ENCODE peak calls at places on chromosomes 16 and 17, in seven cellular contexts. V is endodermal cell, N is endothelial cell of umbilical vein, P is aorta, W is heart left ventricle, L is mesendoderm, G is left lung. J is an unnamed sample.

GRCh38 chr17:21252875-21253645 is at the start of gene NATD1:
- DNase-seq in N (peak; percentile 80), L (peak; percentile 92), P (peak; percentile 94), G (peak; percentile 85), V (peak; percentile 97), W (peak; percentile 86), J (peak; percentile 39)

GRCh38 chr16:89615596-89616090 is 2.2 kb downstream of the DPEP1 start:
- DNase-seq in V (peak; percentile 88), W (no peak), N (no peak), G (no peak), L (no peak), P (no peak), J (no peak)

GRCh38 chr17:83064021-83064731 is 15.2 kb upstream of the METRNL start:
- DNase-seq in G (peak; percentile 30), N (no peak), W (no peak), L (no peak), P (peak; percentile 34), V (peak; percentile 36), J (no peak)

GRCh38 chr17:41061969-41062368 is 2.1 kb upstream of the KRTAP2-3 start:
- DNase-seq in W (no peak), G (no peak), N (no peak), V (no peak), L (peak; percentile 10), P (no peak), J (peak; percentile 86)

GRCh38 chr16:63719926-63720325 is 1401.9 kb downstream of the CDH11 start:
- DNase-seq in W (no peak), G (no peak), P (no peak), V (no peak), N (no peak), L (no peak), J (no peak)

GRCh38 chr16:82509636-82510035 is 117.1 kb upstream of the CDH13 start:
- DNase-seq in G (no peak), V (no peak), W (no peak), P (no peak), L (no peak), N (no peak), J (no peak)

GRCh38 chr16:80627108-80627507 is 86.3 kb downstream of the DYNLRB2 start:
- DNase-seq in N (no peak), P (no peak), W (no peak), V (no peak), G (no peak), L (no peak), J (no peak)

GRCh38 chr16:83390759-83391158 is 417.0 kb upstream of the HSBP1 start:
- DNase-seq in V (no peak), P (no peak), G (no peak), L (peak; percentile 77), N (no peak), W (no peak), J (no peak)

GRCh38 chr16:86248325-86248905 is 261.9 kb upstream of the FOXF1 start:
- DNase-seq in L (no peak), V (no peak), W (no peak), N (no peak), G (no peak), P (no peak), J (no peak)

GRCh38 chr16:705748-706188 is at the start of gene FBXL16:
- DNase-seq in V (peak; percentile 68), W (no peak), P (no peak), L (no peak), G (no peak), N (no peak), J (no peak)
- H3K4me3 ChIP-seq in V (no peak within 1 kb of the TSS), W (no peak within 1 kb of the TSS), P (no peak within 1 kb of the TSS), L (no peak within 1 kb of the TSS), G (no peak within 1 kb of the TSS), N (no peak within 1 kb of the TSS), J (no peak within 1 kb of the TSS)

DNA sequence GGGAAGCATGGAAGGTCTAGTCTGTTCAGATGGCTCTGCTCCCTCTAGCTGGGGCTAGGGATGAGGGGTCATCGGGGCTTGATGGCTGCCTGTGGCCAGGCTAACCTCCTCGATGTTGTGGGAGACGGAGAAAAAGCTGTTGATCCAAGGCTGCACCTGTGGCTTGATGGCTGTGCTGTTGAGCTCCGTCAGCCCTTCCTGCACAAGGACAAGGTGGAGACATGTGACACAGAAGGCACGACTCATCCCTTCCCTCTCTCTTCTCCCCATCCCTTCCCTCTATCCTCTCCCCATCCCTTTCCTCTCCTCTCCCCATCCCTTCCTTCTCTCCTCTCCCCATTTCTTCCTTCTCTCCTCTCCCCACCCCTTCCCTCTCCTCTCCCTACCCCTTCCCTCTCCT is 28.2 kb downstream of the FCSK start:
- DNase-seq in P (no peak), W (no peak), N (no peak), L (no peak), V (no peak), G (no peak), J (no peak)
- H3K27ac ChIP-seq in P (peak overlapping the region; percentile 53), W (no peak overlapping the region), N (no peak overlapping the region), L (no peak overlapping the region), V (no peak overlapping the region), G (no peak overlapping the region), J (peak overlapping the region; percentile 47)

GRCh38 chr16:66569827-66570405 is 3.7 kb downstream of the CMTM1 start:
- DNase-seq in W (no peak), L (no peak), G (no peak), N (peak; percentile 76), P (no peak), V (no peak), J (no peak)

GRCh38 chr16:66568355-66568754 is 2.1 kb downstream of the CMTM1 start:
- DNase-seq in G (no peak), L (no peak), W (no peak), N (peak; percentile 49), V (no peak), P (no peak), J (no peak)

GRCh38 chr16:66566051-66566901 is at the start of gene CMTM1:
- DNase-seq in W (no peak), L (no peak), N (no peak), G (no peak), V (no peak), P (no peak), J (no peak)

GRCh38 chr16:66572356-66572755 is 6.1 kb downstream of the CMTM1 start:
- DNase-seq in V (no peak), G (no peak), P (no peak), W (no peak), N (no peak), L (no peak), J (no peak)

DNA sequence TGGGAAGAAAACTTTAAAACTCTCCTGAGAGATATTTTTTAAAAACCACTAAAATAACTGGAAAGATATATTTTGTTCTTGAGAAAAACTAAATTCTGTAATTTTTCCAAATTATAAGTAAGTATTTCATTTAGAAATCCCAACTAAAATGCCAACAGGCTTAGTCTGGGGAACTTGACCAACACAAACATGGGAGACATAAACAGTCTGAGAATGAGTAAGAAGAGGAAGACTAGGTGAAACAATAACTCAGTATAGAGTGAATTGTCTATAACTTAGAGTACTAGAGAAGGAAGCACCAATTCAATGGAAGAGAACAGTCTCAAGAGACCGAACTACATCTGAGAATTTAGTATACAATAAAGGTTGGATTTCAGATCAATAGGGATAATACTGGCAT is 2.9 kb downstream of the CMTM1 start:
- DNase-seq in P (no peak), N (peak; percentile 70), W (no peak), G (no peak), L (no peak), V (no peak), J (no peak)
- H3K4me3 ChIP-seq in P (no peak overlapping the region), N (peak overlapping the region; percentile 36), W (no peak overlapping the region), G (no peak overlapping the region), L (no peak overlapping the region), V (no peak overlapping the region), J (no peak overlapping the region)

GRCh38 chr17:2178798-2179505 is 124.0 kb downstream of the HIC1 start:
- DNase-seq in V (no peak), W (peak; percentile 51), L (no peak), G (peak; percentile 54), N (peak; percentile 70), P (peak; percentile 70), J (no peak)
- H3K27ac ChIP-seq in V (no peak overlapping the region), W (peak overlapping the region; percentile 93), L (no peak overlapping the region), G (peak overlapping the region; percentile 53), N (peak overlapping the region; percentile 94), P (peak overlapping the region; percentile 48), J (peak overlapping the region; percentile 80)

DNA sequence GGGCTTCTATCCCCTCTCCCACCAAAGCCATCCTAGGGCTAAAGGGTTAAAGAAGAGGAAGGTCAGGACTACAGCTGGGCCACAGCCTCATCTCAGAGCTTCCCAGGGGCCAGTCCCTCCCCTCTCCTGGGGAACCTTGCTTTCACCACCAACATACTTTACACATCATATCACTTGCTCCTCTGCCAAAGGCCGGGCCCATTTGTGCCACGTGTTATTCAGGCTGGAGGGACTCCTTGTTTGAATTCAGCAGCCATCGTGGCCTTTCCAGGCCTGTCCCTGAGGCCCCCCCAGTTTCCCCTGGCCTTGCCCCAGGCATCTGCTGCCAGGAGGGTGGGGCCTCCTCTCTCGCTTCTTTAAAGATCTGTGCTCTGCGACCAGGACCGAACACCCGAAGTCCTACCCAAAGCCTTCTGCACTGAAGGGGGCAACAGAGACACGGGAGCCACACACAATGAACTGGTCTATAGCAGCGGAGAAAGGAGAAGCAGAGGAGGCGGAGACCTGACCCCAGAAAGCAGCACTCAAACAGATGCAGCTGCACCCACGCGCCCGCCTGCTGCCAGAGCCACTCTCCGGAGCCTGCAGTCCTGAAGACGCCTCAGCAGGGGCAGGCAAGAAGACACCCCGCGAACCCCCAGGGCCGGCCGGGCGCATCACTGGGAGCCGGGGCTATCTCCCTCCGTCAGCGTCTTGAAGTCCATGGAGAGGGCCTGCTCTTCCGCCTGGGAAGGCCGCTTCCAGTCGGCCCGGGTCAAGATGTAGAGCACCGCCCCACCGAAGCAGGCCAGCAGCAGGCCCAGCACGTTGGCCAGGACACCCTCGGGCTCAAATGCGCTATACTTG is 12.1 kb downstream of the CYB561 start:
- DNase-seq in W (peak; percentile 89), V (no peak), N (no peak), L (no peak), P (peak; percentile 88), G (no peak), J (peak; percentile 82)
- H3K4me3 ChIP-seq in W (no peak overlapping the region), V (no peak overlapping the region), N (no peak overlapping the region), L (no peak overlapping the region), P (no peak overlapping the region), G (no peak overlapping the region), J (no peak overlapping the region)

DNA sequence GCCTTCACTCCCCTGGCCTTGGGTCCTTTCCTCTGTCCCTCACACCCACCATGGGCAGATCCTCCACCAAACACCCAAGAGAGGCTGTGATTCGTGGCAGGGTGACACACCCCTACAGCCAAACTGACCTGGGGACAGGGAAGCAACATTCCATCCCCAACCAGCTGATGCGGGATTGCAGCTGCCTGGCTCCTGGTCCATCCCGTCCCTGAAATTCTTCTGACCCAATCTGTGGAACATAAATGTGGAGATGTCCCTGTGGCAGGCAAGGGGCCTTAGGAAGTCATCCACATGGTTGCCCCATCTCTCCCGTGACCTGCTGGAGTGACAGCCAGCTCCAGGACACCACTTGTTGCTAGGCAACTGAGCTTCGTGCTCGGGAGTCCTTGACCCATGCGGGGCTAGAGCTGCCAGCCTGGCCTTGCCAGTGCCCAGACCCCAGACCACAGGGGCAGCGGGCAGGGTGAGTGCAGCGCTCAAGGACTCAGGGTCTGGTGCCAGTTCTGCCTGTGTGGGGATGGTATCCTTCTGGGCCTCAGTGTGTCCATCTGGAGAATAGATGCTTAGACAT is 34.0 kb upstream of the CPNE2 start:
- DNase-seq in L (no peak), G (no peak), P (no peak), W (no peak), N (no peak), V (no peak), J (no peak)
- H3K27ac ChIP-seq in L (no peak overlapping the region), G (no peak overlapping the region), P (no peak overlapping the region), W (no peak overlapping the region), N (no peak overlapping the region), V (no peak overlapping the region), J (no peak overlapping the region)

J was measured in AG04450.